ENCODE peak calls at places on chromosomes 5 and 9, in six cellular contexts. One of them, this sample, is unnamed. For H3K4me1, the result is how much of the 10 kb centered on the place peaks cover.

GRCh38 chr9:36008774-36009300 is 27.9 kb upstream of the RECK start:
- DNase-seq in OCI-LY7: peak
- DNase-seq in mesendoderm: peak
- DNase-seq in mucosa of descending colon: peak
- DNase-seq in BE2C: peak
- DNase-seq in cardiac muscle cell: peak
- DNase-seq in this sample: no peak

GRCh38 chr5:141870226-141870625 is 8.0 kb downstream of the PCDH1 start:
- DNase-seq in OCI-LY7: no peak
- DNase-seq in mesendoderm: no peak
- DNase-seq in mucosa of descending colon: peak
- DNase-seq in BE2C: no peak
- DNase-seq in cardiac muscle cell: no peak
- DNase-seq in this sample: peak

GRCh38 chr9:92276223-92277007 is 17.1 kb downstream of the IARS1 start:
- DNase-seq in OCI-LY7: no peak
- DNase-seq in mesendoderm: no peak
- DNase-seq in mucosa of descending colon: no peak
- DNase-seq in BE2C: no peak
- DNase-seq in cardiac muscle cell: no peak
- DNase-seq in this sample: no peak

GRCh38 chr5:89117131-89117644 is 234.2 kb upstream of the MEF2C start:
- DNase-seq in OCI-LY7: no peak
- DNase-seq in mesendoderm: no peak
- DNase-seq in mucosa of descending colon: peak
- DNase-seq in BE2C: no peak
- DNase-seq in cardiac muscle cell: no peak
- DNase-seq in this sample: no peak

GRCh38 chr5:1917830-1918487 is 35.2 kb upstream of the IRX4 start:
- DNase-seq in OCI-LY7: no peak
- DNase-seq in mesendoderm: no peak
- DNase-seq in mucosa of descending colon: no peak
- DNase-seq in BE2C: no peak
- DNase-seq in cardiac muscle cell: no peak
- DNase-seq in this sample: peak

GRCh38 chr5:109105631-109106267 is 304.0 kb downstream of the PJA2 start:
- DNase-seq in OCI-LY7: no peak
- DNase-seq in mesendoderm: peak
- DNase-seq in mucosa of descending colon: no peak
- DNase-seq in BE2C: peak
- DNase-seq in cardiac muscle cell: no peak
- DNase-seq in this sample: no peak

GRCh38 chr9:122053951-122054350 is 39.2 kb downstream of the TTLL11 start:
- DNase-seq in OCI-LY7: no peak
- DNase-seq in mesendoderm: no peak
- DNase-seq in mucosa of descending colon: no peak
- DNase-seq in BE2C: no peak
- DNase-seq in cardiac muscle cell: no peak
- DNase-seq in this sample: no peak

GRCh38 chr9:35826071-35826701 is 2.3 kb downstream of the FAM221B start:
- DNase-seq in OCI-LY7: peak
- DNase-seq in mesendoderm: peak
- DNase-seq in mucosa of descending colon: no peak
- DNase-seq in BE2C: peak
- DNase-seq in cardiac muscle cell: peak
- DNase-seq in this sample: no peak

GRCh38 chr5:149015561-149015960 is 47.3 kb downstream of the SH3TC2 start:
- DNase-seq in OCI-LY7: no peak
- DNase-seq in mesendoderm: no peak
- DNase-seq in mucosa of descending colon: no peak
- DNase-seq in BE2C: no peak
- DNase-seq in cardiac muscle cell: no peak
- DNase-seq in this sample: no peak

GRCh38 chr5:148474025-148474511 is 90.3 kb downstream of the FBXO38 start:
- DNase-seq in OCI-LY7: no peak
- DNase-seq in mesendoderm: peak
- DNase-seq in mucosa of descending colon: no peak
- DNase-seq in BE2C: no peak
- DNase-seq in cardiac muscle cell: no peak
- DNase-seq in this sample: no peak

GRCh38 chr5:83503662-83504061 is 32.1 kb downstream of the VCAN start:
- DNase-seq in OCI-LY7: no peak
- DNase-seq in mesendoderm: no peak
- DNase-seq in mucosa of descending colon: no peak
- DNase-seq in BE2C: no peak
- DNase-seq in cardiac muscle cell: no peak
- DNase-seq in this sample: no peak

DNA sequence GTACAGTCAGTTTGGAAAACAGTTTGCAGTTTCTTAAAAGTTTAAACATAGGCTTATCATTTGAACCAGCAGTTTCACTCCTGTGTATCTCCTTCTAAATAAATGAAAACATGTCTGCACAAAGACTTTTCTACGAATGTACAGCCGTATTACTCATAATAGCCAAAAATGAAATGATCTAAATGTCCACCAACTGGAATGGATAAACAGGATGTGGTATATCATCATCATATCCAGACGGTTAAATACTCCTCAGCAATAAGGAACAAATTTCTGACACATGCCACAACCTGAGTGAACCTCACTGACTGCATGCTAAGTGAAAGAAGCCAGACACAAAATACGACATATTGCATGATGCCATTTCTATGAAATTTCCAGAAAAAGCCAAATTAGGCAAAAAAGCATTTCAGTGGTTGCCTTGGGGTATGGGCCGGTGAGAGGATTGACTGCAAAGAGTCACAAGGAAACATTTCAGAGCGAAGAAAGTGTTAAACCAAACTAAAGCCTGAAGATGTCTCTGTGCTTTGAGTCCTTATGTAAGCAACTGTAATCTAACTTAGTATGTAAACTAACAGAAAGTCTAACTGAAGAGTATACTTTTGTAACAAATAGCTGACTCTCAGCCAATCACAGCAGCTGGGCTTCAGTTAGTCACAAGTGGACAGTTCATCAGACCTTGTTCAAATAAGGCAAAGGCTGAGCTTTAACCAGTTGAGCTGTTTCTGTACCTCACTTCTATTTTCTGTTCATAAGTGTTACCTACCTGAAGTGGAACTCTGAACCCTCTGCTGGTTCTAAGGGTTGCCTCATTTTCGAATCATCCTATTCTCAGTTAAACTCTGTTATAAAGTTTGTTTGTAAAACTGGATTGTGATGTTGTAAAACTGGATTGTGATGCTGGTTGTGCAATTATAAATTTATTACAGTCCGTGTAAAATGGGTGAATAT is 65.2 kb downstream of the TRIO start:
- DNase-seq in OCI-LY7: peak
- DNase-seq in mesendoderm: no peak
- DNase-seq in mucosa of descending colon: no peak
- DNase-seq in BE2C: no peak
- DNase-seq in cardiac muscle cell: no peak
- DNase-seq in this sample: no peak
- H3K4me1 ChIP-seq in OCI-LY7: half or more
- H3K4me1 ChIP-seq in mesendoderm: under half
- H3K4me1 ChIP-seq in mucosa of descending colon: half or more
- H3K4me1 ChIP-seq in BE2C: under half
- H3K4me1 ChIP-seq in cardiac muscle cell: under half
- H3K4me1 ChIP-seq in this sample: half or more

GRCh38 chr9:124270504-124271335 is 13.0 kb downstream of the NEK6 start:
- DNase-seq in OCI-LY7: no peak
- DNase-seq in mesendoderm: no peak
- DNase-seq in mucosa of descending colon: peak
- DNase-seq in BE2C: no peak
- DNase-seq in cardiac muscle cell: no peak
- DNase-seq in this sample: no peak

GRCh38 chr9:124267271-124267807 is 9.6 kb downstream of the NEK6 start:
- DNase-seq in OCI-LY7: peak
- DNase-seq in mesendoderm: no peak
- DNase-seq in mucosa of descending colon: peak
- DNase-seq in BE2C: no peak
- DNase-seq in cardiac muscle cell: no peak
- DNase-seq in this sample: peak

GRCh38 chr9:124271660-124272059 is 13.9 kb downstream of the NEK6 start:
- DNase-seq in OCI-LY7: no peak
- DNase-seq in mesendoderm: no peak
- DNase-seq in mucosa of descending colon: peak
- DNase-seq in BE2C: no peak
- DNase-seq in cardiac muscle cell: no peak
- DNase-seq in this sample: no peak

GRCh38 chr9:124268248-124268647 is 10.5 kb downstream of the NEK6 start:
- DNase-seq in OCI-LY7: no peak
- DNase-seq in mesendoderm: no peak
- DNase-seq in mucosa of descending colon: no peak
- DNase-seq in BE2C: no peak
- DNase-seq in cardiac muscle cell: no peak
- DNase-seq in this sample: no peak

GRCh38 chr9:124269556-124269955 is 11.8 kb downstream of the NEK6 start:
- DNase-seq in OCI-LY7: no peak
- DNase-seq in mesendoderm: no peak
- DNase-seq in mucosa of descending colon: no peak
- DNase-seq in BE2C: no peak
- DNase-seq in cardiac muscle cell: no peak
- DNase-seq in this sample: no peak
- H3K4me1 ChIP-seq in OCI-LY7: half or more
- H3K4me1 ChIP-seq in mesendoderm: under half
- H3K4me1 ChIP-seq in mucosa of descending colon: half or more
- H3K4me1 ChIP-seq in BE2C: under half
- H3K4me1 ChIP-seq in cardiac muscle cell: under half
- H3K4me1 ChIP-seq in this sample: half or more

GRCh38 chr9:131419029-131419614 is 25.2 kb downstream of the PRRC2B start:
- DNase-seq in OCI-LY7: no peak
- DNase-seq in mesendoderm: no peak
- DNase-seq in mucosa of descending colon: no peak
- DNase-seq in BE2C: no peak
- DNase-seq in cardiac muscle cell: no peak
- DNase-seq in this sample: no peak

GRCh38 chr9:131418143-131419028 is 24.5 kb downstream of the PRRC2B start:
- DNase-seq in OCI-LY7: no peak
- DNase-seq in mesendoderm: peak
- DNase-seq in mucosa of descending colon: no peak
- DNase-seq in BE2C: no peak
- DNase-seq in cardiac muscle cell: no peak
- DNase-seq in this sample: no peak

GRCh38 chr9:131419716-131420115 is 25.8 kb downstream of the PRRC2B start:
- DNase-seq in OCI-LY7: no peak
- DNase-seq in mesendoderm: no peak
- DNase-seq in mucosa of descending colon: no peak
- DNase-seq in BE2C: no peak
- DNase-seq in cardiac muscle cell: no peak
- DNase-seq in this sample: no peak

GRCh38 chr9:131417264-131418142 is 23.6 kb downstream of the PRRC2B start:
- DNase-seq in OCI-LY7: no peak
- DNase-seq in mesendoderm: no peak
- DNase-seq in mucosa of descending colon: no peak
- DNase-seq in BE2C: no peak
- DNase-seq in cardiac muscle cell: no peak
- DNase-seq in this sample: no peak

DNA sequence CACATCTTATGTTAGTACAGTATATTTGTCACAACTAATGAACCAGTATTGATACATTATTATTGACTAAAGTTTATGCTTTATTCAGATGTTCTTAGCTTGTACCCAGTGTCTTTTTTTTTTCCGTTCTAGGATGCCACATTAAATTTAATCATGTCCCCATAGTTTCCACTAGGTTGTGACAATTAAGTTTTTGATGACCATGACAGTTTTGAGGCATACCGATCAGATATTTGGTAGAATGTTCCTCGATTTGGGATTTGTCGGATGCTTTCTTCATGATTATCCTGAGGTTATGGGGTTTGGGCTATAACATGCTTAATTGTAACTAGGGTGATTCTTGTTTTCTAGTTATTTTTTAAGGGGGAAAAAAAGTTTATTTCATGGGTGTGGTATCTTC is 22.6 kb downstream of the PRRC2B start:
- DNase-seq in OCI-LY7: no peak
- DNase-seq in mesendoderm: no peak
- DNase-seq in mucosa of descending colon: no peak
- DNase-seq in BE2C: no peak
- DNase-seq in cardiac muscle cell: no peak
- DNase-seq in this sample: no peak
- H3K4me1 ChIP-seq in OCI-LY7: under half
- H3K4me1 ChIP-seq in mesendoderm: under half
- H3K4me1 ChIP-seq in mucosa of descending colon: under half
- H3K4me1 ChIP-seq in BE2C: under half
- H3K4me1 ChIP-seq in cardiac muscle cell: half or more
- H3K4me1 ChIP-seq in this sample: under half

DNA sequence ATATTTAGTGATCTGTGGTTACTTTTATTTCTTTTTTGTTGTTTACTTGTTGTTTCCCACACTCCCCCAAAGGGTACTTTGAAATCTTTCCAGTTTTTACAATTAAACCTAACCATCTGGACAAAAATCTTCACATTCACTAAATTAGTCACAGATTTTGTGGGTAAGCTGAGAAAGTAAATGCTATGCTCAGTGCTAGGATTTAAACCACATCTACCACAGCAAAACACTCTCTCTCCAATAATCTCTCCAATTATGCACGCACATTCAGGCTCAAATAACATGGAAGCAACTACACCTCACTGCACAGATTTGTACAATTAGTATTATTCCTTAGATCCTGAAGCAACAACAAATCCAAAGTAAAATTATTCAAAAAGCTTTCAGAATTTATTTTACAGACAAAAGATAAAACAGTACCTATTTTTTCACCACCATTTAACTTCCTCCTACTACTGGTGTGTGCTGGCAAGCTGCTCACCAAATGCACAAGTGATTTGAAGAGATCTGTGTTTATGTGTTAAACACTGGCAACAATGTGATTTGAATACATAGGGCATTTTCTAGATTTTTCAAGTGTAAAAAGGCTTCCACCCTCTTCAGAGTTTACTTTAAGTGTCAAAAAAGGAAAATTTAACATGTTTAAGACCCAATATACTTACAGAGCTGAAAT is 16.6 kb downstream of the ZNF608 start:
- DNase-seq in OCI-LY7: no peak
- DNase-seq in mesendoderm: no peak
- DNase-seq in mucosa of descending colon: no peak
- DNase-seq in BE2C: no peak
- DNase-seq in cardiac muscle cell: no peak
- DNase-seq in this sample: no peak
- H3K4me1 ChIP-seq in OCI-LY7: half or more
- H3K4me1 ChIP-seq in mesendoderm: under half
- H3K4me1 ChIP-seq in mucosa of descending colon: under half
- H3K4me1 ChIP-seq in BE2C: under half
- H3K4me1 ChIP-seq in cardiac muscle cell: half or more
- H3K4me1 ChIP-seq in this sample: under half

GRCh38 chr9:133417541-133418461 is at the start of gene REXO4:
- DNase-seq in OCI-LY7: peak
- DNase-seq in mesendoderm: peak
- DNase-seq in mucosa of descending colon: peak
- DNase-seq in BE2C: peak
- DNase-seq in cardiac muscle cell: peak
- DNase-seq in this sample: peak
- H3K4me1 ChIP-seq in OCI-LY7: half or more
- H3K4me1 ChIP-seq in mesendoderm: under half
- H3K4me1 ChIP-seq in mucosa of descending colon: under half
- H3K4me1 ChIP-seq in BE2C: under half
- H3K4me1 ChIP-seq in cardiac muscle cell: under half
- H3K4me1 ChIP-seq in this sample: half or more

DNA sequence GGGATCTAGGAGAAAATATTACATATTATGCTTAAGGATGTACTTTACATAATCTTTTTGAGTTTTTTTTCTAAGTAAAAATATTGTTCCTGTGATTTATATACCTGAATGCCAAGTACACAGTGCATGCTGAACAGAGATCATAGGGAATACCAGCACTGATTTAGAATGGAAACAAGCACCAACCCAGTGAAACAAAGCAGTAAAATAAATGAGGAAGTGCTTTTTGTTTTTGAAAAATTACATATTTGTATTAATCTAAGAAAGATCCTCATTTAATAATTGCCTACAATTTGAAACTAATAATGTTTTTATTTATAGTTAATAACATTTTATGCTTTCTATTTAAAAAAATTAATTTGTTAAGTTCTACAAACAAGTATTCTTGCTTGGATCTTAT is 18.0 kb downstream of the GARNL3 start:
- DNase-seq in OCI-LY7: no peak
- DNase-seq in mesendoderm: no peak
- DNase-seq in mucosa of descending colon: no peak
- DNase-seq in BE2C: no peak
- DNase-seq in cardiac muscle cell: no peak
- DNase-seq in this sample: no peak
- H3K4me1 ChIP-seq in OCI-LY7: under half
- H3K4me1 ChIP-seq in mesendoderm: under half
- H3K4me1 ChIP-seq in mucosa of descending colon: under half
- H3K4me1 ChIP-seq in BE2C: under half
- H3K4me1 ChIP-seq in cardiac muscle cell: under half
- H3K4me1 ChIP-seq in this sample: under half